ENCODE peak calls at places on chromosomes 5 and 9, in four cellular contexts. A, M, F and I are unnamed samples.

GRCh38 chr9:2817987-2818386 is 25.9 kb downstream of the PUM3 start:
- DNase-seq in A (no peak), M (no peak), F (peak), I (peak)

GRCh38 chr5:122846051-122846567 is 696 bp downstream of the SNX24 start:
- DNase-seq in A (no peak), M (no peak), F (no peak), I (no peak)

GRCh38 chr5:112492291-112492690 is 73.2 kb upstream of the EPB41L4A start:
- DNase-seq in A (no peak), M (peak), F (peak), I (peak)

GRCh38 chr9:27430754-27431540 is 93.1 kb upstream of the IFNK start:
- DNase-seq in A (no peak), M (no peak), F (no peak), I (no peak)

GRCh38 chr5:150490754-150491153 is 17.2 kb upstream of the NDST1 start:
- DNase-seq in A (no peak), M (no peak), F (no peak), I (no peak)

GRCh38 chr5:108381034-108381954 is 604 bp downstream of the FBXL17 start:
- DNase-seq in A (peak), M (peak), F (peak), I (peak)

GRCh38 chr5:180439911-180440769 is 54.0 kb upstream of the CNOT6 start:
- DNase-seq in A (no peak), M (no peak), F (no peak), I (no peak)

GRCh38 chr5:151670074-151670686 is 16.5 kb downstream of the SPARC start:
- DNase-seq in A (no peak), M (no peak), F (no peak), I (no peak)

GRCh38 chr5:76458492-76458863 is 55.4 kb downstream of the IQGAP2 start:
- DNase-seq in A (no peak), M (no peak), F (no peak), I (no peak)

GRCh38 chr5:51383494-51384081 is 340 bp downstream of the ISL1 start:
- DNase-seq in A (no peak), M (no peak), F (no peak), I (no peak)

GRCh38 chr5:145931718-145932117 is 4.7 kb upstream of the SH3RF2 start:
- DNase-seq in A (no peak), M (no peak), F (no peak), I (no peak)

GRCh38 chr9:79573697-79573976 is 1.9 kb downstream of the TLE4 start:
- DNase-seq in A (no peak), M (no peak), F (peak), I (no peak)